ENCODE peak calls at places on chromosomes 12 and 14, in five cellular contexts. One of them, this sample, is unnamed.

GRCh38 chr12:93144109-93144508 is 215.0 kb upstream of the EEA1 start:
- DNase-seq in A673: peak; percentile 79
- DNase-seq in MM.1S: no peak
- DNase-seq in K562: no peak
- DNase-seq in CD8-positive, alpha-beta T cell: no peak
- DNase-seq in this sample: no peak

GRCh38 chr12:42315108-42315507 is 10.8 kb downstream of the ZCRB1 start:
- DNase-seq in A673: no peak
- DNase-seq in CD8-positive, alpha-beta T cell: no peak
- DNase-seq in K562: no peak
- DNase-seq in MM.1S: no peak
- DNase-seq in this sample: no peak

GRCh38 chr12:121791671-121792496 is 1.6 kb downstream of the RHOF start:
- DNase-seq in A673: no peak
- DNase-seq in CD8-positive, alpha-beta T cell: peak; percentile 51
- DNase-seq in MM.1S: no peak
- DNase-seq in K562: no peak
- DNase-seq in this sample: peak; percentile 41

GRCh38 chr14:93049867-93050331 is 65.8 kb downstream of the ITPK1 start:
- DNase-seq in CD8-positive, alpha-beta T cell: no peak
- DNase-seq in MM.1S: no peak
- DNase-seq in A673: no peak
- DNase-seq in K562: no peak
- DNase-seq in this sample: no peak

GRCh38 chr12:53031616-53032015 is 18.2 kb upstream of the TNS2 start:
- DNase-seq in CD8-positive, alpha-beta T cell: no peak
- DNase-seq in MM.1S: no peak
- DNase-seq in K562: no peak
- DNase-seq in A673: no peak
- DNase-seq in this sample: no peak

GRCh38 chr14:60807971-60808370 is 73.4 kb downstream of the MNAT1 start:
- DNase-seq in A673: no peak
- DNase-seq in CD8-positive, alpha-beta T cell: no peak
- DNase-seq in MM.1S: no peak
- DNase-seq in K562: no peak
- DNase-seq in this sample: no peak

GRCh38 chr12:130675121-130675520 is 41.0 kb downstream of the RIMBP2 start:
- DNase-seq in CD8-positive, alpha-beta T cell: no peak
- DNase-seq in A673: no peak
- DNase-seq in MM.1S: no peak
- DNase-seq in K562: no peak
- DNase-seq in this sample: no peak

GRCh38 chr12:130944878-130945277 is 8.8 kb upstream of the ADGRD1 start:
- DNase-seq in MM.1S: no peak
- DNase-seq in CD8-positive, alpha-beta T cell: no peak
- DNase-seq in A673: no peak
- DNase-seq in K562: no peak
- DNase-seq in this sample: no peak

GRCh38 chr12:43336962-43337555 is 214.9 kb downstream of the ADAMTS20 start:
- DNase-seq in MM.1S: peak; percentile 37
- DNase-seq in A673: peak; percentile 42
- DNase-seq in K562: peak; percentile 4
- DNase-seq in CD8-positive, alpha-beta T cell: no peak
- DNase-seq in this sample: no peak

GRCh38 chr14:103597623-103598372 is 31.2 kb upstream of the KLC1 start:
- DNase-seq in CD8-positive, alpha-beta T cell: no peak
- DNase-seq in MM.1S: no peak
- DNase-seq in A673: peak; percentile 70
- DNase-seq in K562: peak; percentile 33
- DNase-seq in this sample: no peak

GRCh38 chr14:100472094-100472455 is 115.1 kb downstream of the BEGAIN start:
- DNase-seq in A673: no peak
- DNase-seq in CD8-positive, alpha-beta T cell: no peak
- DNase-seq in MM.1S: no peak
- DNase-seq in K562: no peak
- DNase-seq in this sample: no peak

GRCh38 chr12:23555180-23555784 is 394.2 kb downstream of the SOX5 start:
- DNase-seq in CD8-positive, alpha-beta T cell: no peak
- DNase-seq in A673: no peak
- DNase-seq in K562: peak; percentile 29
- DNase-seq in MM.1S: no peak
- DNase-seq in this sample: no peak

GRCh38 chr14:105090493-105091334 is 25.5 kb upstream of the GPR132 start:
- DNase-seq in A673: peak; percentile 84
- DNase-seq in K562: peak; percentile 88
- DNase-seq in MM.1S: peak; percentile 56
- DNase-seq in CD8-positive, alpha-beta T cell: peak; percentile 80
- DNase-seq in this sample: peak; percentile 79
- H3K4me1 ChIP-seq in A673: peaks cover 19% of the 10 kb centered on the region
- H3K4me1 ChIP-seq in K562: peaks cover 3% of the 10 kb centered on the region
- H3K4me1 ChIP-seq in MM.1S: no peaks in the 10 kb centered on the region
- H3K4me1 ChIP-seq in CD8-positive, alpha-beta T cell: peaks cover 46% of the 10 kb centered on the region
- H3K4me1 ChIP-seq in this sample: peaks cover 33% of the 10 kb centered on the region

DNA sequence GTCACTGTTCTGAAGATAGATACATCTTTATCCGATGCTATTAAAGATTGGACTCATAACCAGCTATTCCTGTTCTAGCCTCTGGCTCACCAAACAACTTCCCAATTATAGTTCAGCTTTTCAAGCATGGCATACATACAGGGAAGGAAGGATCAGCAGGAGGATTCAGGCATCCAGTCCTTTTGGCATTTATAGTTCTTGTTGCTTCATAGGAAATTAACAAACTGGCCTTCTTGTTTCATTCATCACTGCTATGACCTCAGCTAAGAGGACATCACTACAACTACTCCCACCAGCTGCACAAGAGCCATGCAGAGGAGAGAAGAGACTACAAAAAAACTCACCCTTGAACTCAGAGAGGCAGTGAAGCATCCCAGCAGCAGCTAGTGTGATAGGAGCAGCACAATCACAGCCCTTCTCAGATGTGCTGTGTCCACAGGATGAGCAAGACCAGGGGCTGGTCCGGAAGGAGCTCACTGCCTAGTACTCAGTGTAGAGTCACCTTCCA is 100.5 kb downstream of the SPTSSA start:
- DNase-seq in MM.1S: no peak
- DNase-seq in CD8-positive, alpha-beta T cell: no peak
- DNase-seq in K562: no peak
- DNase-seq in A673: no peak
- DNase-seq in this sample: no peak
- H3K4me1 ChIP-seq in MM.1S: no peaks in the 10 kb centered on the region
- H3K4me1 ChIP-seq in CD8-positive, alpha-beta T cell: no peaks in the 10 kb centered on the region
- H3K4me1 ChIP-seq in K562: no peaks in the 10 kb centered on the region
- H3K4me1 ChIP-seq in A673: no peaks in the 10 kb centered on the region
- H3K4me1 ChIP-seq in this sample: no peaks in the 10 kb centered on the region

DNA sequence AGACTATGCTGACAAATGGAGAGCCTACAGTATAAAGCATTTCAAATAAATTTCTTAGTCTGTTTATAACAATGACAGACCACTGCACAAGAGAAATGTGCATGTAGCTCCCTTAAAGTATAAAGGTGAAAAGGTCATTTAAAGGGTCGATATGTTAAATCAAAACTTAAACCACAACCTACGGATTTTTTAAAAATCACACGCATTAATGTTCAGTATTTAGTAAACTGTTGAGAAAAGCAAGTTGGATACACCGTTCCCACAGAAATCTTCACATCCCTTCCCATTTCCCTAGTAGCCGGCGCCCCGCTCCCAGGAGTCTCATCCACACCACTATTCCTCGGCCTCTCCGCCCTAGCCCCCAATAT is 614 bp downstream of the FKBP3 start:
- DNase-seq in CD8-positive, alpha-beta T cell: no peak
- DNase-seq in A673: no peak
- DNase-seq in MM.1S: no peak
- DNase-seq in K562: no peak
- DNase-seq in this sample: no peak
- H3K4me1 ChIP-seq in CD8-positive, alpha-beta T cell: peaks cover 31% of the 10 kb centered on the region
- H3K4me1 ChIP-seq in A673: peaks cover 12% of the 10 kb centered on the region
- H3K4me1 ChIP-seq in MM.1S: no peaks in the 10 kb centered on the region
- H3K4me1 ChIP-seq in K562: no peaks in the 10 kb centered on the region
- H3K4me1 ChIP-seq in this sample: peaks cover 31% of the 10 kb centered on the region

GRCh38 chr14:53044486-53044885 is 93.6 kb upstream of the FERMT2 start:
- DNase-seq in MM.1S: no peak
- DNase-seq in K562: no peak
- DNase-seq in CD8-positive, alpha-beta T cell: no peak
- DNase-seq in A673: no peak
- DNase-seq in this sample: no peak
- H3K4me1 ChIP-seq in MM.1S: no peaks in the 10 kb centered on the region
- H3K4me1 ChIP-seq in K562: no peaks in the 10 kb centered on the region
- H3K4me1 ChIP-seq in CD8-positive, alpha-beta T cell: no peaks in the 10 kb centered on the region
- H3K4me1 ChIP-seq in A673: no peaks in the 10 kb centered on the region
- H3K4me1 ChIP-seq in this sample: no peaks in the 10 kb centered on the region

GRCh38 chr12:62726471-62726980 is 208.4 kb downstream of the PPM1H start:
- DNase-seq in K562: no peak
- DNase-seq in MM.1S: no peak
- DNase-seq in CD8-positive, alpha-beta T cell: no peak
- DNase-seq in A673: no peak
- DNase-seq in this sample: no peak

GRCh38 chr12:62730649-62731377 is 204.1 kb downstream of the PPM1H start:
- DNase-seq in A673: no peak
- DNase-seq in CD8-positive, alpha-beta T cell: no peak
- DNase-seq in MM.1S: no peak
- DNase-seq in K562: no peak
- DNase-seq in this sample: no peak

GRCh38 chr12:62732861-62733427 is 202.0 kb downstream of the PPM1H start:
- DNase-seq in A673: no peak
- DNase-seq in K562: peak; percentile 19
- DNase-seq in CD8-positive, alpha-beta T cell: no peak
- DNase-seq in MM.1S: no peak
- DNase-seq in this sample: no peak

GRCh38 chr12:62736596-62736995 is 198.4 kb downstream of the PPM1H start:
- DNase-seq in K562: no peak
- DNase-seq in MM.1S: no peak
- DNase-seq in CD8-positive, alpha-beta T cell: no peak
- DNase-seq in A673: no peak
- DNase-seq in this sample: no peak

DNA sequence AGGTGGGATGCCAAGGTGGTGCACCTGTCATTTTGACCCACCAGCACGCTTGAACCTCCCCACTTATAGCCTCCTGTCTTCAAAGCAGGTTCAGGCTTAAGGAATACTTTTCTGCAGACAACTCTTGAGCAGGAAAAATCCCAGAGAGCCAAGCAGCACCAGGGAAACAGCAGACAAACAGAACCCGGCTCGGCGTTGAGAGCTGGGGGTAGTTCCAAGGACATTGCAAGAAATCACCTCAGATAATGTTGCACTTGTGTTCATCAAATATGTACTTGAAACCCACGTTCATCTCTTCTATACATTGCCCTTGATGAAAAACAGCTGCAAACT is 203.6 kb downstream of the PPM1H start:
- DNase-seq in K562: no peak
- DNase-seq in CD8-positive, alpha-beta T cell: no peak
- DNase-seq in MM.1S: no peak
- DNase-seq in A673: no peak
- DNase-seq in this sample: no peak
- H3K4me1 ChIP-seq in K562: peaks cover 3% of the 10 kb centered on the region
- H3K4me1 ChIP-seq in CD8-positive, alpha-beta T cell: no peaks in the 10 kb centered on the region
- H3K4me1 ChIP-seq in MM.1S: peaks cover 6% of the 10 kb centered on the region
- H3K4me1 ChIP-seq in A673: no peaks in the 10 kb centered on the region
- H3K4me1 ChIP-seq in this sample: no peaks in the 10 kb centered on the region

DNA sequence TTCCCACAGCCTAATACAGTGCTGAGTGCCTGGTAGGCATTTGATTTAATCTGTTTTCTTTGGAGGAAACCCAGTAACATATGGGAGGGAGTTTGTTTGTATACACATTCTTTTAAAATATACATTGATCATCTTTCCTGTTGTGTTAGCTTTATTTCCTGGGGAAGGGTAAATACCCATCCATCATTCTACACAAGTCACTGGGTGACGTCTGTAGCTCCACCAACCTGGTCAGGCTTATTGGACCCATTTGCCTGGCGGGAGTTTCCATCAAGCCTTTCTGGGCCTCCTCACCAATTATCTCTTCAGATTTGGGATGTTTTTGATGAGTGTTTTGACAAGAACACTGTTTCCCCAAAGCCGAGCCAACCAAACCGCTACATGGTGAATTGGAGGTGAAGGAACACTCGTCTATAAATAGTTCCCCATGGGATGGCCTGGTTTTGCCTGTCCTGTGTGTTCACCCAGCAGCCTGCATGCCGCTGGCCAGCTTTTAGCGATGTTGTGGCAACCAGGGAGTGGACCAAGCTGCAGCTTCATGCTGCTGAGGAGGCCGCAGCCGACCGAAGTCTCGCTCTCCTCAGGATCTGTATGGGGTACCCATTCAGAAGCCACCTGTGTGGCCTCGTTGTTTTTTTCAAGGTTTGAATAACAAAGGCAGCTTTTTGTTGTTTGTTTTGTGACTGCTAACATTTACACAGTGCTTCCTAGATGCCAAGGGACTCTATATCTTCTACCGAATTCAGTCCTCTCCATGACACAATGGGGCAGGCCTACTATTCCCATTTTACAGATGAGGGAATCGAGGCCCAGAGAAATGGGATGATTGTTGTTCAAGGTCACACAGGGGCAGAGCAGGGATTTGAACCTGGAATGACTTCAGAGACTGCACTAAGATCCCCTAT is 22.6 kb downstream of the PLXNC1 start:
- DNase-seq in MM.1S: no peak
- DNase-seq in A673: no peak
- DNase-seq in K562: no peak
- DNase-seq in CD8-positive, alpha-beta T cell: no peak
- DNase-seq in this sample: no peak
- H3K4me1 ChIP-seq in MM.1S: peaks cover 76% of the 10 kb centered on the region
- H3K4me1 ChIP-seq in A673: no peaks in the 10 kb centered on the region
- H3K4me1 ChIP-seq in K562: peaks cover 4% of the 10 kb centered on the region
- H3K4me1 ChIP-seq in CD8-positive, alpha-beta T cell: peaks cover 52% of the 10 kb centered on the region
- H3K4me1 ChIP-seq in this sample: peaks cover 39% of the 10 kb centered on the region